ENCODE peak calls at places on chromosome X, in four cellular contexts. W is CD4-positive, alpha-beta memory T cell; I is tibial artery; L is mammary epithelial cell. K is an unnamed sample.

GRCh38 chrX:50967734-50968133 is 57.2 kb downstream of the BMP15 start:
- DNase-seq in W (no peak), I (no peak), L (peak; percentile 74), K (no peak)

GRCh38 chrX:148567229-148567628 is 66.8 kb downstream of the AFF2 start:
- DNase-seq in W (no peak), I (no peak), L (peak; percentile 5), K (peak; percentile 19)

GRCh38 chrX:94058728-94059382 is 384.8 kb downstream of the FAM133A start:
- DNase-seq in W (peak; percentile 3), I (no peak), L (peak; percentile 20), K (no peak)

GRCh38 chrX:151675121-151675746 is 20.0 kb upstream of the PRRG3 start:
- DNase-seq in W (no peak), I (no peak), L (no peak), K (no peak)

GRCh38 chrX:65948103-65948502 is 91.8 kb downstream of the VSIG4 start:
- DNase-seq in W (no peak), I (no peak), L (no peak), K (no peak)

GRCh38 chrX:108000751-108001150 is 18.6 kb upstream of the TEX13B start:
- DNase-seq in W (no peak), I (no peak), L (peak; percentile 65), K (no peak)

GRCh38 chrX:103360092-103360491 is 3.8 kb downstream of the TCEAL9 start:
- DNase-seq in W (no peak), I (no peak), L (no peak), K (no peak)

GRCh38 chrX:153769865-153770605 is 6.0 kb downstream of the PLXNB3 start:
- DNase-seq in W (no peak), I (no peak), L (no peak), K (no peak)

GRCh38 chrX:103309860-103310591 is 764 bp downstream of the BEX2 start:
- DNase-seq in W (no peak), I (no peak), L (no peak), K (no peak)

GRCh38 chrX:154412468-154412867 is 1.1 kb downstream of the TAFAZZIN start:
- DNase-seq in W (peak; percentile 44), I (no peak), L (no peak), K (no peak)

GRCh38 chrX:139931646-139932076 is 1.2 kb downstream of the ATP11C start:
- DNase-seq in W (no peak), I (no peak), L (no peak), K (no peak)

GRCh38 chrX:56968980-56969379 is 26.4 kb downstream of the SPIN3 start:
- DNase-seq in W (no peak), I (no peak), L (no peak), K (no peak)

GRCh38 chrX:19332983-19333382 is 10.7 kb upstream of the PDHA1 start:
- DNase-seq in W (no peak), I (no peak), L (no peak), K (no peak)

GRCh38 chrX:66622209-66622608 is 16.7 kb downstream of the EDA2R start:
- DNase-seq in W (no peak), I (no peak), L (no peak), K (no peak)

GRCh38 chrX:55524487-55524886 is 34.8 kb upstream of the USP51 start:
- DNase-seq in W (no peak), I (no peak), L (no peak), K (no peak)

GRCh38 chrX:68685722-68686683 is 38.5 kb downstream of the STARD8 start:
- DNase-seq in W (peak; percentile 14), I (no peak), L (peak; percentile 10), K (no peak)

GRCh38 chrX:19739683-19740082 is 147.7 kb downstream of the SH3KBP1 start:
- DNase-seq in W (peak; percentile 44), I (peak; percentile 30), L (peak; percentile 61), K (peak; percentile 9)

GRCh38 chrX:24890677-24891076 is 125.1 kb downstream of the ARX start:
- DNase-seq in W (no peak), I (no peak), L (peak; percentile 55), K (no peak)

GRCh38 chrX:37921758-37922157 is 74.4 kb upstream of the DYNLT3 start:
- DNase-seq in W (no peak), I (no peak), L (peak; percentile 82), K (no peak)

GRCh38 chrX:69150294-69150960 is 14.8 kb downstream of the PJA1 start:
- DNase-seq in W (no peak), I (no peak), L (peak; percentile 79), K (no peak)

GRCh38 chrX:49246541-49246940 is 11.3 kb downstream of the CCDC22 start:
- DNase-seq in W (no peak), I (no peak), L (no peak), K (no peak)

GRCh38 chrX:151169783-151170182 is 6.6 kb upstream of the GPR50 start:
- DNase-seq in W (no peak), I (no peak), L (no peak), K (no peak)

GRCh38 chrX:51461053-51462050 is 35.0 kb downstream of the NUDT11 start:
- DNase-seq in W (peak; percentile 32), I (no peak), L (peak; percentile 16), K (no peak)

GRCh38 chrX:122269243-122269781 is 914.8 kb upstream of the GRIA3 start:
- DNase-seq in W (no peak), I (no peak), L (no peak), K (no peak)

GRCh38 chrX:9662148-9662547 is 103.5 kb downstream of the GPR143 start:
- DNase-seq in W (no peak), I (no peak), L (no peak), K (no peak)

GRCh38 chrX:136797787-136798186 is 17.1 kb upstream of the ARHGEF6 start:
- DNase-seq in W (no peak), I (no peak), L (no peak), K (no peak)

GRCh38 chrX:44352739-44353138 is 9.3 kb upstream of the EFHC2 start:
- DNase-seq in W (no peak), I (no peak), L (peak; percentile 80), K (no peak)

GRCh38 chrX:13652256-13653021 is 502 bp upstream of the TCEANC start:
- DNase-seq in W (no peak), I (no peak), L (peak; percentile 85), K (peak; percentile 77)

GRCh38 chrX:131828482-131828881 is 194.6 kb upstream of the STK26 start:
- DNase-seq in W (no peak), I (no peak), L (no peak), K (no peak)

GRCh38 chrX:37854148-37854547 is 6.8 kb upstream of the DYNLT3 start:
- DNase-seq in W (no peak), I (no peak), L (peak; percentile 20), K (no peak)

GRCh38 chrX:139889760-139890159 is 43.1 kb downstream of the ATP11C start:
- DNase-seq in W (no peak), I (no peak), L (peak; percentile 18), K (no peak)

GRCh38 chrX:10166731-10167149 is 10.0 kb downstream of the CLCN4 start:
- DNase-seq in W (no peak), I (no peak), L (peak; percentile 48), K (no peak)

GRCh38 chrX:53036149-53036548 is 12.4 kb upstream of the GPR173 start:
- DNase-seq in W (no peak), I (no peak), L (no peak), K (no peak)

GRCh38 chrX:45849261-45849660 is 648.6 kb upstream of the DIPK2B start:
- DNase-seq in W (peak; percentile 52), I (no peak), L (peak; percentile 84), K (no peak)

GRCh38 chrX:45851434-45851991 is 650.8 kb upstream of the DIPK2B start:
- DNase-seq in W (peak; percentile 55), I (no peak), L (peak; percentile 87), K (no peak)

GRCh38 chrX:45850197-45850774 is 649.6 kb upstream of the DIPK2B start:
- DNase-seq in W (peak; percentile 33), I (no peak), L (peak; percentile 46), K (no peak)

GRCh38 chrX:45850775-45851433 is 650.2 kb upstream of the DIPK2B start:
- DNase-seq in W (peak; percentile 18), I (peak; percentile 19), L (peak; percentile 44), K (no peak)

DNA sequence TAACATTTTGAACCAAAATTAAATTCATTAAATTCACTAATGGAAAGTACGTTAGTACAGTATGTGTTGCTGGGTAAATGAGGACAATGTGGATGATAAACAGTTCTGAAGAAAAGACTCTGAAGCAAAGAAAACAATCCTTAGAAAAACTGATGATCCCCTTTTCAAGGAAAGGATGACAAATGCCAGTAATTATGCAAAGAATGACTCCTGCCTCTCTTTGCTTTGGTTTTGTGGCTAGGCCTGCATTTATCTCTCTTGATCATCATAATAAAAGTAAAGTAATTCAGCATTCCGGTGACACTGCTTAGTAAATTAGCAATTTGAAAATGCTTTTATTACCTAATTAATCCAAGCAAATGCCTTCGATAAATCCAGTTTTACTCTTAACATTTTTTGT is 652.2 kb upstream of the DIPK2B start:
- DNase-seq in W (no peak), I (no peak), L (peak; percentile 44), K (no peak)
- H3K4me3 ChIP-seq in W (no peak overlapping the region), I (no peak overlapping the region), L (no peak overlapping the region), K (no peak overlapping the region)

DNA sequence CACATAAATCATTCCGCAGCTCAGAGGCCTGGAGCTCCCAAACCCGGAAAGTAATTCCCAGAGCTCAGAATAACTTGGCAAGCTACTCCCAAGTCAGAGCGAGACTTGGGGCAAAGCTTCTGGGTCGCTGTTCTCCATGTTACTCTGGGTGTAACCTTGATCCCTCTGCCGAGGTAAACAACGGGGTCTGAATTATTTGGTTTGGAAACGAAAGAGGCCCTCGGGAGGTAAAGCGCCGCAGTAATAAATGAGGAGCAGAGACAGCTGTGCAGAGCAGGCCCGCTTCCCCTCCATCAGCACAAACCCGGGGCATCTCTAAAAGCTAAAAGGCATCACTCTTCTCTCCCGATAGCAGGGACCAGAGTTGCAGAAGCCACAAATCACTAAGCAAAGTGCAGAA is 561.6 kb downstream of the BCOR start:
- DNase-seq in W (no peak), I (no peak), L (no peak), K (no peak)
- H3K4me3 ChIP-seq in W (no peak overlapping the region), I (no peak overlapping the region), L (no peak overlapping the region), K (no peak overlapping the region)

DNA sequence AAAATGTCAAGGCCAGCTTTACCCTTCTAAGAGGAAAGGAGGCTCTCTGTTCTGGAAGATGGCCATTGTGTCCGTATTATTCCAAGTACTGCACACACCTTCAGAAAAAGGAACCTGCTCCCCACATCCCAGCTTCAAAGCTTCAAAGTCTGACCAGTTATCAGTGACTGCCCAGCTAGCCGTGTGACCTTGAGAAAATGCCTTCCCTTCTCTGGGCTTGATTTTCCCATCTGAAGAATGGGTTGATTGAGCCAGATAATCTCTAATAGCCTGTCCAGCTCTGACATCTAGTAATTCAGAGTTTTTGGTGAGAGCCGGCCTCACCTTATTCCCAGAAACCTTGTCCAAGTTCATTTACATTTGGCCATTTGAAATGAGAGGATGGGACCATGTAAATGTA is 3.0 kb downstream of the LONRF3 start:
- DNase-seq in W (no peak), I (no peak), L (no peak), K (no peak)
- H3K4me3 ChIP-seq in W (no peak overlapping the region), I (no peak overlapping the region), L (no peak overlapping the region), K (no peak overlapping the region)

GRCh38 chrX:72201836-72202536 is 20.4 kb downstream of the PIN4 start:
- DNase-seq in W (no peak), I (no peak), L (peak; percentile 51), K (peak; percentile 12)
- H3K4me3 ChIP-seq in W (no peak overlapping the region), I (no peak overlapping the region), L (no peak overlapping the region), K (no peak overlapping the region)